ENCODE peak calls at places on chromosomes 1 and 21, in ten cellular contexts. Q is LoVo; A is GM10248; U is omental fat pad; T is body of pancreas; O is activated naive CD4-positive, alpha-beta T cell; X is T follicular helper cell; E is endothelial cell; C is left ventricle myocardium superior; J is left ventricle myocardium inferior. W is an unnamed sample.

GRCh38 chr1:241612533-241613505 is 27.4 kb downstream of the CHML start:
- DNase-seq in C (no peak), J (no peak), T (no peak), E (no peak), X (no peak), A (no peak), O (no peak), U (no peak), Q (no peak), W (no peak)

GRCh38 chr1:174221681-174222080 is 62.4 kb downstream of the RABGAP1L start:
- DNase-seq in O (no peak), E (no peak), C (no peak), T (no peak), X (no peak), J (no peak), U (no peak), A (no peak), Q (no peak), W (no peak)

GRCh38 chr1:208541225-208541855 is 297.2 kb upstream of the PLXNA2 start:
- DNase-seq in O (no peak), J (no peak), U (no peak), E (no peak), X (no peak), Q (no peak), A (no peak), T (no peak), C (no peak), W (no peak)

GRCh38 chr1:201795066-201795465 is 33.9 kb upstream of the IPO9 start:
- DNase-seq in C (no peak), T (no peak), O (no peak), A (no peak), U (no peak), Q (no peak), J (no peak), E (no peak), X (no peak), W (no peak)

GRCh38 chr1:117059334-117059677 is 820 bp upstream of the TTF2 start:
- DNase-seq in J (no peak), E (peak), C (peak), T (peak), U (peak), X (peak), A (peak), Q (peak), O (peak), W (peak)

GRCh38 chr1:162663589-162664030 is 31.3 kb downstream of the DDR2 start:
- DNase-seq in C (no peak), J (no peak), T (no peak), O (no peak), U (no peak), Q (no peak), A (no peak), X (no peak), E (no peak), W (no peak)

GRCh38 chr1:78441921-78442320 is 48.9 kb upstream of the PTGFR start:
- DNase-seq in U (no peak), X (no peak), Q (no peak), E (no peak), A (no peak), T (no peak), C (no peak), O (no peak), J (no peak), W (no peak)

GRCh38 chr1:14926214-14926613 is 227.3 kb upstream of the TMEM51 start:
- DNase-seq in O (no peak), A (no peak), T (no peak), C (no peak), Q (no peak), X (no peak), U (no peak), E (no peak), J (no peak), W (no peak)

GRCh38 chr1:168643152-168643551 is 66.7 kb downstream of the XCL1 start:
- DNase-seq in C (no peak), X (no peak), J (no peak), U (no peak), O (no peak), T (no peak), E (no peak), Q (no peak), A (no peak), W (no peak)

GRCh38 chr1:58765016-58765415 is 18.8 kb downstream of the JUN start:
- DNase-seq in C (no peak), J (no peak), X (no peak), U (no peak), O (no peak), T (no peak), A (no peak), E (no peak), Q (no peak), W (no peak)

GRCh38 chr1:34029525-34029924 is 135.5 kb downstream of the CSMD2 start:
- DNase-seq in T (no peak), O (no peak), U (no peak), J (no peak), Q (no peak), A (no peak), X (no peak), C (no peak), E (no peak), W (no peak)

GRCh38 chr1:95168638-95169411 is 51.7 kb downstream of the TLCD4 start:
- DNase-seq in Q (no peak), J (no peak), O (no peak), X (no peak), C (no peak), U (no peak), E (no peak), A (no peak), T (no peak), W (no peak)

GRCh38 chr1:7430047-7430608 is 341.0 kb upstream of the VAMP3 start:
- DNase-seq in U (no peak), T (no peak), O (no peak), A (no peak), E (no peak), C (no peak), Q (no peak), J (no peak), X (no peak), W (no peak)

GRCh38 chr1:202697038-202697437 is 13.2 kb downstream of the SYT2 start:
- DNase-seq in C (no peak), A (no peak), T (peak), U (no peak), Q (peak), O (no peak), E (no peak), X (no peak), J (no peak), W (no peak)

GRCh38 chr1:108972941-108973340 is 9.7 kb upstream of the CLCC1 start:
- DNase-seq in O (no peak), J (no peak), T (no peak), E (no peak), A (no peak), C (no peak), X (no peak), U (no peak), Q (no peak), W (no peak)

GRCh38 chr1:5554111-5554510 is 438.1 kb downstream of the NPHP4 start:
- DNase-seq in O (no peak), E (no peak), J (no peak), C (no peak), U (no peak), Q (no peak), T (no peak), X (no peak), A (no peak), W (no peak)

GRCh38 chr1:92408825-92409224 is 77.9 kb downstream of the GFI1 start:
- DNase-seq in U (no peak), T (no peak), Q (no peak), C (no peak), O (no peak), A (no peak), E (no peak), X (no peak), J (no peak), W (no peak)

GRCh38 chr1:227891223-227891954 is 56.3 kb downstream of the WNT9A start:
- DNase-seq in J (no peak), O (no peak), T (peak), Q (no peak), A (no peak), X (no peak), C (peak), E (no peak), U (peak), W (no peak)

GRCh38 chr1:227191607-227192006 is 126.7 kb downstream of the CDC42BPA start:
- DNase-seq in U (no peak), T (no peak), A (no peak), J (no peak), C (no peak), X (no peak), E (no peak), Q (no peak), O (no peak), W (no peak)

GRCh38 chr1:74396462-74396861 is 115.9 kb downstream of the LRRC53 start:
- DNase-seq in O (no peak), E (no peak), X (no peak), U (no peak), C (peak), J (peak), T (no peak), A (no peak), Q (no peak), W (no peak)

GRCh38 chr1:223834660-223835263 is 11.0 kb downstream of the TP53BP2 start:
- DNase-seq in A (no peak), X (no peak), U (no peak), T (no peak), E (no peak), Q (no peak), O (no peak), C (no peak), J (no peak), W (no peak)

GRCh38 chr1:76939107-76939816 is 72.0 kb downstream of the ST6GALNAC5 start:
- DNase-seq in C (no peak), J (no peak), Q (no peak), E (no peak), X (no peak), O (no peak), T (no peak), A (peak), U (no peak), W (no peak)

GRCh38 chr1:203678943-203679661 is 52.5 kb downstream of the ATP2B4 start:
- DNase-seq in O (no peak), U (no peak), X (no peak), J (no peak), E (no peak), T (no peak), A (no peak), Q (no peak), C (no peak), W (no peak)

GRCh38 chr1:11769274-11769673 is 7.3 kb downstream of the C1orf167 start:
- DNase-seq in J (no peak), Q (no peak), C (no peak), O (no peak), A (no peak), E (no peak), T (no peak), U (no peak), X (no peak), W (no peak)

GRCh38 chr1:156740307-156740678 is 595 bp downstream of the MRPL24 start:
- DNase-seq in Q (peak), T (no peak), J (no peak), U (no peak), O (no peak), C (no peak), X (no peak), E (no peak), A (no peak), W (no peak)

GRCh38 chr21:36858320-36858957 is 108.0 kb downstream of the HLCS start:
- DNase-seq in J (no peak), C (no peak), O (no peak), U (no peak), E (no peak), T (no peak), X (no peak), Q (no peak), A (no peak), W (no peak)

GRCh38 chr1:93716163-93716562 is 34.5 kb upstream of the BCAR3 start:
- DNase-seq in O (no peak), A (no peak), C (no peak), X (no peak), U (no peak), Q (no peak), E (no peak), J (no peak), T (no peak), W (no peak)

GRCh38 chr1:22048351-22049192 is 3.9 kb upstream of the CDC42 start:
- DNase-seq in T (no peak), X (no peak), A (no peak), J (no peak), C (no peak), E (no peak), Q (no peak), U (no peak), O (no peak), W (no peak)

GRCh38 chr1:167934407-167935251 is 1.9 kb upstream of the DCAF6 start:
- DNase-seq in O (no peak), U (no peak), A (no peak), J (no peak), E (no peak), Q (no peak), T (no peak), C (no peak), X (no peak), W (no peak)

GRCh38 chr1:77412069-77412793 is 130.4 kb downstream of the AK5 start:
- DNase-seq in C (no peak), U (no peak), A (no peak), T (no peak), E (no peak), Q (peak), X (no peak), J (no peak), O (no peak), W (no peak)

GRCh38 chr1:152759453-152760173 is 1.8 kb downstream of the KPRP start:
- DNase-seq in C (no peak), J (no peak), X (no peak), E (no peak), T (no peak), A (no peak), U (no peak), O (no peak), Q (no peak), W (no peak)

GRCh38 chr1:37315236-37315870 is 159.0 kb upstream of the ZC3H12A start:
- DNase-seq in O (no peak), U (no peak), C (no peak), T (no peak), Q (no peak), E (no peak), A (no peak), J (no peak), X (no peak), W (no peak)